ENCODE peak calls at places on chromosome 15, in eight cellular contexts. One of them, this sample, is unnamed.

GRCh38 chr15:86362556-86362955 is 282.9 kb downstream of the AGBL1 start:
- DNase-seq in endothelial cell of umbilical vein: no peak
- DNase-seq in stomach: no peak
- DNase-seq in sigmoid colon: no peak
- DNase-seq in breast epithelium: no peak
- DNase-seq in HCT116: no peak
- DNase-seq in spleen: no peak
- DNase-seq in transverse colon: no peak
- DNase-seq in this sample: no peak

GRCh38 chr15:100131321-100132224 is 210.2 kb downstream of the ADAMTS17 start:
- DNase-seq in endothelial cell of umbilical vein: peak
- DNase-seq in stomach: peak
- DNase-seq in sigmoid colon: no peak
- DNase-seq in breast epithelium: no peak
- DNase-seq in HCT116: no peak
- DNase-seq in spleen: no peak
- DNase-seq in transverse colon: peak
- DNase-seq in this sample: peak

GRCh38 chr15:82828064-82828463 is 18.6 kb downstream of the WHAMM start:
- DNase-seq in endothelial cell of umbilical vein: no peak
- DNase-seq in stomach: no peak
- DNase-seq in sigmoid colon: no peak
- DNase-seq in breast epithelium: no peak
- DNase-seq in HCT116: no peak
- DNase-seq in spleen: no peak
- DNase-seq in transverse colon: no peak
- DNase-seq in this sample: peak

GRCh38 chr15:83016906-83017305 is 5.5 kb upstream of the C15orf40 start:
- DNase-seq in endothelial cell of umbilical vein: peak
- DNase-seq in stomach: no peak
- DNase-seq in sigmoid colon: no peak
- DNase-seq in breast epithelium: no peak
- DNase-seq in HCT116: no peak
- DNase-seq in spleen: no peak
- DNase-seq in transverse colon: no peak
- DNase-seq in this sample: no peak

GRCh38 chr15:66763186-66764066 is 61.4 kb downstream of the SMAD6 start:
- DNase-seq in endothelial cell of umbilical vein: peak
- DNase-seq in stomach: peak
- DNase-seq in sigmoid colon: peak
- DNase-seq in breast epithelium: peak
- DNase-seq in HCT116: no peak
- DNase-seq in spleen: peak
- DNase-seq in transverse colon: peak
- DNase-seq in this sample: peak

GRCh38 chr15:58228708-58229107 is 90.5 kb downstream of the AQP9 start:
- DNase-seq in endothelial cell of umbilical vein: no peak
- DNase-seq in stomach: no peak
- DNase-seq in sigmoid colon: no peak
- DNase-seq in breast epithelium: no peak
- DNase-seq in HCT116: no peak
- DNase-seq in spleen: no peak
- DNase-seq in transverse colon: no peak
- DNase-seq in this sample: no peak

GRCh38 chr15:89649013-89649625 is 6.1 kb downstream of the KIF7 start:
- DNase-seq in endothelial cell of umbilical vein: no peak
- DNase-seq in stomach: no peak
- DNase-seq in sigmoid colon: peak
- DNase-seq in breast epithelium: no peak
- DNase-seq in HCT116: no peak
- DNase-seq in spleen: no peak
- DNase-seq in transverse colon: no peak
- DNase-seq in this sample: no peak

GRCh38 chr15:25773248-25773647 is 89.9 kb downstream of the ATP10A start:
- DNase-seq in endothelial cell of umbilical vein: no peak
- DNase-seq in stomach: peak
- DNase-seq in sigmoid colon: no peak
- DNase-seq in breast epithelium: no peak
- DNase-seq in HCT116: no peak
- DNase-seq in spleen: no peak
- DNase-seq in transverse colon: no peak
- DNase-seq in this sample: no peak

GRCh38 chr15:101135532-101136166 is 116.2 kb downstream of the CHSY1 start:
- DNase-seq in endothelial cell of umbilical vein: no peak
- DNase-seq in stomach: no peak
- DNase-seq in sigmoid colon: no peak
- DNase-seq in breast epithelium: no peak
- DNase-seq in HCT116: no peak
- DNase-seq in spleen: peak
- DNase-seq in transverse colon: peak
- DNase-seq in this sample: no peak

GRCh38 chr15:78329625-78330024 is 10.5 kb upstream of the CRABP1 start:
- DNase-seq in endothelial cell of umbilical vein: peak
- DNase-seq in stomach: no peak
- DNase-seq in sigmoid colon: no peak
- DNase-seq in breast epithelium: no peak
- DNase-seq in HCT116: no peak
- DNase-seq in spleen: no peak
- DNase-seq in transverse colon: no peak
- DNase-seq in this sample: no peak

GRCh38 chr15:27418729-27419128 is 447.7 kb downstream of the GABRG3 start:
- DNase-seq in endothelial cell of umbilical vein: no peak
- DNase-seq in stomach: no peak
- DNase-seq in sigmoid colon: no peak
- DNase-seq in breast epithelium: no peak
- DNase-seq in HCT116: no peak
- DNase-seq in spleen: no peak
- DNase-seq in transverse colon: no peak
- DNase-seq in this sample: no peak

GRCh38 chr15:92822216-92823144 is 77.6 kb upstream of the CHD2 start:
- DNase-seq in endothelial cell of umbilical vein: no peak
- DNase-seq in stomach: no peak
- DNase-seq in sigmoid colon: no peak
- DNase-seq in breast epithelium: no peak
- DNase-seq in HCT116: no peak
- DNase-seq in spleen: no peak
- DNase-seq in transverse colon: no peak
- DNase-seq in this sample: no peak

GRCh38 chr15:34437687-34438086 is at the start of gene GOLGA8A:
- DNase-seq in endothelial cell of umbilical vein: peak
- DNase-seq in stomach: peak
- DNase-seq in sigmoid colon: no peak
- DNase-seq in breast epithelium: peak
- DNase-seq in HCT116: peak
- DNase-seq in spleen: peak
- DNase-seq in transverse colon: peak
- DNase-seq in this sample: peak

GRCh38 chr15:47812436-47813109 is 95.3 kb downstream of the SEMA6D start:
- DNase-seq in endothelial cell of umbilical vein: no peak
- DNase-seq in stomach: no peak
- DNase-seq in sigmoid colon: no peak
- DNase-seq in breast epithelium: no peak
- DNase-seq in HCT116: no peak
- DNase-seq in spleen: no peak
- DNase-seq in transverse colon: no peak
- DNase-seq in this sample: no peak

GRCh38 chr15:82647835-82648256 is 683 bp upstream of the CPEB1 start:
- DNase-seq in endothelial cell of umbilical vein: no peak
- DNase-seq in stomach: no peak
- DNase-seq in sigmoid colon: peak
- DNase-seq in breast epithelium: no peak
- DNase-seq in HCT116: no peak
- DNase-seq in spleen: peak
- DNase-seq in transverse colon: peak
- DNase-seq in this sample: no peak

GRCh38 chr15:99928429-99928981 is 195.3 kb upstream of the LYSMD4 start:
- DNase-seq in endothelial cell of umbilical vein: peak
- DNase-seq in stomach: peak
- DNase-seq in sigmoid colon: peak
- DNase-seq in breast epithelium: peak
- DNase-seq in HCT116: peak
- DNase-seq in spleen: peak
- DNase-seq in transverse colon: peak
- DNase-seq in this sample: peak

GRCh38 chr15:90126457-90127435 is 24.5 kb upstream of the IDH2 start:
- DNase-seq in endothelial cell of umbilical vein: no peak
- DNase-seq in stomach: peak
- DNase-seq in sigmoid colon: peak
- DNase-seq in breast epithelium: no peak
- DNase-seq in HCT116: no peak
- DNase-seq in spleen: peak
- DNase-seq in transverse colon: no peak
- DNase-seq in this sample: no peak

GRCh38 chr15:78434134-78434533 is 3.9 kb upstream of the IREB2 start:
- DNase-seq in endothelial cell of umbilical vein: no peak
- DNase-seq in stomach: no peak
- DNase-seq in sigmoid colon: no peak
- DNase-seq in breast epithelium: no peak
- DNase-seq in HCT116: no peak
- DNase-seq in spleen: no peak
- DNase-seq in transverse colon: peak
- DNase-seq in this sample: no peak

GRCh38 chr15:38576837-38577236 is 12.2 kb upstream of the RASGRP1 start:
- DNase-seq in endothelial cell of umbilical vein: no peak
- DNase-seq in stomach: no peak
- DNase-seq in sigmoid colon: no peak
- DNase-seq in breast epithelium: no peak
- DNase-seq in HCT116: no peak
- DNase-seq in spleen: no peak
- DNase-seq in transverse colon: no peak
- DNase-seq in this sample: no peak

GRCh38 chr15:41495736-41496599 is 2.3 kb downstream of the ITPKA start:
- DNase-seq in endothelial cell of umbilical vein: no peak
- DNase-seq in stomach: peak
- DNase-seq in sigmoid colon: no peak
- DNase-seq in breast epithelium: no peak
- DNase-seq in HCT116: no peak
- DNase-seq in spleen: no peak
- DNase-seq in transverse colon: peak
- DNase-seq in this sample: no peak
- TF ChIP-seq POLR2A in endothelial cell of umbilical vein: no peak
- TF ChIP-seq POLR2A in stomach: no peak
- TF ChIP-seq POLR2A in sigmoid colon: no peak
- TF ChIP-seq POLR2A in breast epithelium: no peak
- TF ChIP-seq POLR2A in HCT116: no peak
- TF ChIP-seq POLR2A in spleen: no peak
- TF ChIP-seq POLR2A in transverse colon: peak
- TF ChIP-seq POLR2A in this sample: no peak

GRCh38 chr15:39698444-39699390 is 83.9 kb downstream of the FSIP1 start:
- DNase-seq in endothelial cell of umbilical vein: no peak
- DNase-seq in stomach: no peak
- DNase-seq in sigmoid colon: no peak
- DNase-seq in breast epithelium: no peak
- DNase-seq in HCT116: no peak
- DNase-seq in spleen: no peak
- DNase-seq in transverse colon: no peak
- DNase-seq in this sample: no peak
- H3K4me3 ChIP-seq in endothelial cell of umbilical vein: no peak
- H3K4me3 ChIP-seq in stomach: no peak
- H3K4me3 ChIP-seq in sigmoid colon: no peak
- H3K4me3 ChIP-seq in breast epithelium: no peak
- H3K4me3 ChIP-seq in HCT116: no peak
- H3K4me3 ChIP-seq in spleen: no peak
- H3K4me3 ChIP-seq in transverse colon: no peak
- H3K4me3 ChIP-seq in this sample: no peak

GRCh38 chr15:69663441-69663840 is 210.8 kb downstream of the RPLP1 start:
- DNase-seq in endothelial cell of umbilical vein: no peak
- DNase-seq in stomach: no peak
- DNase-seq in sigmoid colon: no peak
- DNase-seq in breast epithelium: no peak
- DNase-seq in HCT116: no peak
- DNase-seq in spleen: no peak
- DNase-seq in transverse colon: no peak
- DNase-seq in this sample: no peak
- TF ChIP-seq POLR2AphosphoS5 in endothelial cell of umbilical vein: no peak
- TF ChIP-seq POLR2AphosphoS5 in stomach: no peak
- TF ChIP-seq POLR2AphosphoS5 in sigmoid colon: no peak
- TF ChIP-seq POLR2AphosphoS5 in breast epithelium: no peak
- TF ChIP-seq POLR2AphosphoS5 in HCT116: no peak
- TF ChIP-seq POLR2AphosphoS5 in spleen: no peak
- TF ChIP-seq POLR2AphosphoS5 in transverse colon: no peak
- TF ChIP-seq POLR2AphosphoS5 in this sample: no peak

GRCh38 chr15:37136666-37137065 is 36.3 kb upstream of the MEIS2 start:
- DNase-seq in endothelial cell of umbilical vein: no peak
- DNase-seq in stomach: no peak
- DNase-seq in sigmoid colon: no peak
- DNase-seq in breast epithelium: no peak
- DNase-seq in HCT116: no peak
- DNase-seq in spleen: no peak
- DNase-seq in transverse colon: no peak
- DNase-seq in this sample: no peak
- TF ChIP-seq POLR2A in endothelial cell of umbilical vein: no peak
- TF ChIP-seq POLR2A in stomach: no peak
- TF ChIP-seq POLR2A in sigmoid colon: no peak
- TF ChIP-seq POLR2A in breast epithelium: no peak
- TF ChIP-seq POLR2A in HCT116: no peak
- TF ChIP-seq POLR2A in spleen: no peak
- TF ChIP-seq POLR2A in transverse colon: no peak
- TF ChIP-seq POLR2A in this sample: no peak

DNA sequence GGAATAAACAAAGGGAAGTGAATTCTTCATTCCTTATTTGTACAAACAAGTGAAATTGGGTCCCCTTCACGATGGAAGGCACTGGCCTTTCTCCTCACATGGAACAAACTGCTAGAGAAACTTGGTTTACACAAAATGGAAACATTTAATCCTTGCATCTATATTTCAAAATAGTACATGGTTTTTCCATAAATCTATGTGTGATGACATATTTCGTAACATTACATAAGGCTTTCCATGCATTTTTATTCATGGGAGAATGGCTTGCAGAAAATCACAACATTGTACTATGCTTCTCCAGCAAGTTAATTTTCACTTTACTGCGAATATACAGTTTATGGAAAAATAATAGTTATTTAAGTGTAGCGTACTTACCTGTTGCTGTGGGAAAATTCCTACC is 81.0 kb upstream of the CDIN1 start:
- DNase-seq in endothelial cell of umbilical vein: no peak
- DNase-seq in stomach: no peak
- DNase-seq in sigmoid colon: no peak
- DNase-seq in breast epithelium: no peak
- DNase-seq in HCT116: no peak
- DNase-seq in spleen: no peak
- DNase-seq in transverse colon: no peak
- DNase-seq in this sample: no peak
- H3K4me3 ChIP-seq in endothelial cell of umbilical vein: no peak
- H3K4me3 ChIP-seq in stomach: no peak
- H3K4me3 ChIP-seq in sigmoid colon: no peak
- H3K4me3 ChIP-seq in breast epithelium: no peak
- H3K4me3 ChIP-seq in HCT116: no peak
- H3K4me3 ChIP-seq in spleen: no peak
- H3K4me3 ChIP-seq in transverse colon: no peak
- H3K4me3 ChIP-seq in this sample: no peak

GRCh38 chr15:79962178-79962577 is 8.8 kb downstream of the BCL2A1 start:
- DNase-seq in endothelial cell of umbilical vein: no peak
- DNase-seq in stomach: no peak
- DNase-seq in sigmoid colon: no peak
- DNase-seq in breast epithelium: no peak
- DNase-seq in HCT116: no peak
- DNase-seq in spleen: no peak
- DNase-seq in transverse colon: no peak
- DNase-seq in this sample: no peak
- TF ChIP-seq POLR2AphosphoS5 in endothelial cell of umbilical vein: no peak
- TF ChIP-seq POLR2AphosphoS5 in stomach: no peak
- TF ChIP-seq POLR2AphosphoS5 in sigmoid colon: no peak
- TF ChIP-seq POLR2AphosphoS5 in breast epithelium: no peak
- TF ChIP-seq POLR2AphosphoS5 in HCT116: no peak
- TF ChIP-seq POLR2AphosphoS5 in spleen: no peak
- TF ChIP-seq POLR2AphosphoS5 in transverse colon: no peak
- TF ChIP-seq POLR2AphosphoS5 in this sample: no peak

This sample was measured in prostate gland.